ENCODE peak calls at places on chromosomes 16 and 17, in six cellular contexts. P, D, U, B, S and Y are unnamed samples.
A peak's percentile ranks its signal among the peaks of the same experiment; 100 is the strongest.

GRCh38 chr17:44557653-44558285 is 485 bp downstream of the FZD2 start:
- DNase-seq in P (peak; percentile 69), D (peak; percentile 39), U (peak; percentile 68), B (no peak), S (peak; percentile 15), Y (no peak)

GRCh38 chr17:74491645-74492044 is 25.2 kb downstream of the CD300A start:
- DNase-seq in P (no peak), D (no peak), U (no peak), B (no peak), S (no peak), Y (no peak)

GRCh38 chr17:79023180-79023705 is 726 bp upstream of the C1QTNF1 start:
- DNase-seq in P (no peak), D (no peak), U (no peak), B (no peak), S (no peak), Y (no peak)

GRCh38 chr17:79214459-79214858 is 139.8 kb downstream of the ENGASE start:
- DNase-seq in P (no peak), D (no peak), U (no peak), B (no peak), S (no peak), Y (no peak)

GRCh38 chr17:27741971-27742370 is 58.4 kb downstream of the NOS2 start:
- DNase-seq in P (no peak), D (no peak), U (no peak), B (no peak), S (no peak), Y (no peak)

GRCh38 chr16:5447734-5448133 is 350.1 kb upstream of the EEF2KMT start:
- DNase-seq in P (no peak), D (no peak), U (no peak), B (no peak), S (no peak), Y (no peak)

GRCh38 chr17:42441717-42442565 is 16.7 kb upstream of the ATP6V0A1 start:
- DNase-seq in P (no peak), D (no peak), U (no peak), B (no peak), S (no peak), Y (no peak)

GRCh38 chr17:1561420-1562177 is 993 bp downstream of the PITPNA start:
- DNase-seq in P (peak; percentile 49), D (peak; percentile 40), U (peak; percentile 59), B (peak; percentile 10), S (no peak), Y (no peak)

GRCh38 chr16:85395207-85395912 is 217.8 kb upstream of the GSE1 start:
- DNase-seq in P (peak; percentile 67), D (no peak), U (peak; percentile 77), B (peak; percentile 94), S (peak; percentile 36), Y (no peak)

GRCh38 chr17:57455063-57455914 is 199.0 kb downstream of the MSI2 start:
- DNase-seq in P (no peak), D (no peak), U (no peak), B (peak; percentile 11), S (no peak), Y (no peak)

GRCh38 chr17:21352221-21352980 is 23.8 kb upstream of the KCNJ12 start:
- DNase-seq in P (no peak), D (no peak), U (no peak), B (no peak), S (no peak), Y (no peak)

GRCh38 chr16:49434733-49435132 is 61.1 kb downstream of the C16orf78 start:
- DNase-seq in P (no peak), D (no peak), U (no peak), B (no peak), S (no peak), Y (no peak)

GRCh38 chr17:39938140-39938869 is 10.8 kb downstream of the LRRC3C start:
- DNase-seq in P (no peak), D (no peak), U (no peak), B (no peak), S (no peak), Y (no peak)

GRCh38 chr17:15288859-15289258 is 23.7 kb upstream of the PMP22 start:
- DNase-seq in P (no peak), D (no peak), U (no peak), B (no peak), S (no peak), Y (no peak)

GRCh38 chr17:39963826-39964225 is 1.0 kb downstream of the GSDMA start:
- DNase-seq in P (no peak), D (no peak), U (no peak), B (no peak), S (no peak), Y (no peak)

GRCh38 chr17:78159575-78160158 is 8.7 kb upstream of the SYNGR2 start:
- DNase-seq in P (no peak), D (no peak), U (no peak), B (no peak), S (peak; percentile 67), Y (no peak)

GRCh38 chr17:32504166-32504990 is 17.6 kb downstream of the CDK5R1 start:
- DNase-seq in P (no peak), D (no peak), U (no peak), B (no peak), S (no peak), Y (no peak)

GRCh38 chr16:87295259-87295658 is 21.9 kb downstream of the C16orf95 start:
- DNase-seq in P (peak; percentile 23), D (no peak), U (no peak), B (no peak), S (no peak), Y (no peak)